ENCODE peak calls at places on chromosomes 12 and 14, in seven cellular contexts. R is breast epithelium, I is spleen, P is prostate gland, Q is GM12878, S is GM23338, K is GM12892. L is an unnamed sample.

GRCh38 chr12:46998811-46999368 is 80.5 kb upstream of the PCED1B start:
- DNase-seq in K (no peak), Q (no peak), R (no peak), S (no peak), I (no peak), P (no peak), L (no peak)

GRCh38 chr12:96399081-96399918 is 939 bp downstream of the CDK17 start:
- DNase-seq in S (peak), K (peak), R (peak), I (peak), Q (peak), P (peak), L (peak)

GRCh38 chr14:56474419-56475022 is 105.1 kb upstream of the TMEM260 start:
- DNase-seq in K (no peak), I (no peak), P (no peak), Q (no peak), S (peak), R (no peak), L (no peak)

GRCh38 chr12:14426792-14427191 is 61.3 kb downstream of the ATF7IP start:
- DNase-seq in K (no peak), I (no peak), S (no peak), P (no peak), Q (no peak), R (no peak), L (no peak)

GRCh38 chr12:116759783-116760581 is 21.9 kb downstream of the RNFT2 start:
- DNase-seq in R (no peak), K (no peak), Q (no peak), P (no peak), S (peak), I (peak), L (peak)

GRCh38 chr14:93186461-93186860 is 1.3 kb downstream of the LYSET start:
- DNase-seq in K (no peak), Q (no peak), R (no peak), S (no peak), P (no peak), I (no peak), L (no peak)

GRCh38 chr14:86654558-86655184 is 1124.7 kb downstream of the FLRT2 start:
- DNase-seq in Q (no peak), R (no peak), K (no peak), I (no peak), P (no peak), S (peak), L (no peak)

GRCh38 chr12:52029686-52030085 is 21.6 kb upstream of the NR4A1 start:
- DNase-seq in R (no peak), S (peak), K (no peak), I (no peak), Q (no peak), P (no peak), L (no peak)

GRCh38 chr12:93145086-93145485 is 216.0 kb upstream of the EEA1 start:
- DNase-seq in P (peak), S (no peak), R (no peak), Q (no peak), I (no peak), K (no peak), L (no peak)

GRCh38 chr12:28937196-28937595 is 211.9 kb upstream of the FAR2 start:
- DNase-seq in S (peak), Q (no peak), R (no peak), P (no peak), K (no peak), I (no peak), L (no peak)

GRCh38 chr14:69573205-69573840 is 1.3 kb downstream of the CCDC177 start:
- DNase-seq in R (no peak), I (no peak), S (peak), K (no peak), P (no peak), Q (no peak), L (no peak)

GRCh38 chr14:61104358-61104757 is 123.3 kb downstream of the SLC38A6 start:
- DNase-seq in P (no peak), K (no peak), R (no peak), S (no peak), Q (no peak), I (no peak), L (no peak)

GRCh38 chr12:50676761-50677160 is 87.1 kb upstream of the ATF1 start:
- DNase-seq in S (no peak), R (no peak), K (no peak), Q (no peak), P (no peak), I (no peak), L (no peak)

GRCh38 chr14:59632381-59632780 is 55.8 kb upstream of the CCDC175 start:
- DNase-seq in I (no peak), P (peak), Q (no peak), R (no peak), S (peak), K (no peak), L (no peak)

GRCh38 chr14:23130875-23131274 is 11.8 kb upstream of the CEBPE start:
- DNase-seq in P (no peak), Q (no peak), R (no peak), S (no peak), K (no peak), I (peak), L (no peak)

GRCh38 chr12:90331821-90332220 is 623.2 kb downstream of the CCER1 start:
- DNase-seq in Q (no peak), I (no peak), K (no peak), S (no peak), R (no peak), P (no peak), L (no peak)

GRCh38 chr14:89674906-89675305 is 257.9 kb upstream of the FOXN3 start:
- DNase-seq in R (no peak), Q (no peak), S (no peak), I (no peak), K (no peak), P (no peak), L (no peak)

GRCh38 chr12:43347026-43347425 is 205.0 kb downstream of the ADAMTS20 start:
- DNase-seq in P (no peak), K (no peak), R (no peak), S (no peak), I (no peak), Q (no peak), L (no peak)

GRCh38 chr14:90419200-90419599 is 22.4 kb downstream of the CALM1 start:
- DNase-seq in Q (no peak), R (peak), I (no peak), K (no peak), S (no peak), P (peak), L (peak)

GRCh38 chr12:71594214-71594948 is 69.3 kb downstream of the ZFC3H1 start:
- DNase-seq in K (no peak), I (no peak), R (no peak), P (peak), Q (no peak), S (no peak), L (no peak)

GRCh38 chr12:16594796-16595195 is 11.2 kb downstream of the LMO3 start:
- DNase-seq in R (no peak), S (no peak), Q (no peak), I (no peak), K (no peak), P (no peak), L (no peak)
- TF ChIP-seq POLR2AphosphoS5 in R (no peak), S (no peak), Q (no peak), I (no peak), K (no peak), P (no peak), L (no peak)

GRCh38 chr12:27463826-27464554 is 17.5 kb downstream of the SMCO2 start:
- DNase-seq in K (no peak), Q (no peak), I (no peak), S (peak), P (no peak), R (no peak), L (peak)
- TF ChIP-seq POLR2AphosphoS5 in K (no peak), Q (no peak), I (peak), S (no peak), P (no peak), R (no peak), L (no peak)

DNA sequence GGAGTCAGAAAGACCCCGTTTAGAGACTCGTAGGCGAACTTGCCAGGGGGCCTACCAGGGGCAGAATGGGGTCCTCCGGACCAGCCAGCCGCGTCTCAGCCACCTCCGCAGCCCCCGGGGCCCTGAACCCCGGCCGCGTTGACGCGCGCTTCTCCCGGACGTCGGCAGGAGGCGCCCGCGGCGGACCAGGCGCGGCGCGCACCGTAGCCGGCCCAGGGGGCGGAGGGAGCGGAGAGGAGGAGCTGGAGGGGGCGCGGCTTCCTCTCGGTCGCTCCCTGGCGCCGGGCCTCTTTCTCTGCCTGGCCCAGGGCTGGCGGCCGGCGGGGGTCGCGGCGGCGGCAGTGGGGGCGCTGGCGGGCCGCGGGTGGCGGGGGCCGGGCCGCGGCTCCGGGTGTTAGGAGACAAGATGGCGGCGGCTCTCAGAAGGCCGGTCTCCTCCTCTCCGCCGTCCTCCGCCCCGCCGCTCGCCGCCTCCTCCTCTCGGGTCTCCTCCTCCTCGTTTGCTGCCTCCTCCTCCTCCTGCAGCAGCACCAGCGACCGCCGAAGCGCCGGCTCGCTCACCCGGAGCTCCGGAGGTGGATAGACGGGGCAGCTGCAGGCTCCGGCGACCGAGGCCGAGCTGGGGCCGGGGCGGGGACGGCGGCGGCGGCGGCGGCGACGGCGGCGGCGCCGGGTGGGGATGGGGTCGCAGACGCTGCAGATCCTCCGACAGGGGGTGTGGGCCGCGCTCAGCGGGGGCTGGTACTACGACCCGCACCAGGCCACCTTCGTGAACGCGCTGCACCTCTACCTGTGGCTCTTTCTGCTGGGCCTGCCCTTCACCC is at the start of gene PCNX1:
- DNase-seq in Q (no peak), R (peak), S (peak), I (peak), K (peak), P (peak), L (peak)
- TF ChIP-seq POLR2AphosphoS5 in Q (peak), R (no peak), S (peak), I (peak), K (no peak), P (no peak), L (peak)

GRCh38 chr12:110079477-110080400 is 31.4 kb upstream of the C12orf76 start:
- DNase-seq in S (peak), Q (peak), I (peak), K (peak), R (no peak), P (no peak), L (peak)
- TF ChIP-seq POLR2AphosphoS5 in S (no peak), Q (peak), I (no peak), K (no peak), R (no peak), P (no peak), L (no peak)

L was measured in sigmoid colon.